ENCODE peak calls at places on chromosome 5, in ten cellular contexts. Q is A549, R is AG04449, Y is RWPE1, Z is AG04450, W is tibial nerve, V is breast epithelium, F is fibroblast of lung, H is GM13976, S is cardiac fibroblast. I is an unnamed sample.
A peak's percentile ranks its signal among the peaks of the same experiment; 100 is the strongest.

GRCh38 chr5:360277-361027 is 38.9 kb downstream of the AHRR start:
- DNase-seq in Q (no peak), R (no peak), Y (no peak), Z (no peak), W (no peak), V (peak; percentile 12), F (no peak), H (no peak), S (no peak), I (no peak)

GRCh38 chr5:103216697-103217096 is 41.9 kb upstream of the MACIR start:
- DNase-seq in Q (no peak), R (no peak), Y (no peak), Z (no peak), W (no peak), V (no peak), F (no peak), H (no peak), S (no peak), I (no peak)

GRCh38 chr5:41527201-41527779 is 16.9 kb upstream of the PLCXD3 start:
- DNase-seq in Q (no peak), R (peak; percentile 95), Y (peak; percentile 35), Z (peak; percentile 84), W (no peak), V (no peak), F (peak; percentile 100), H (no peak), S (peak; percentile 99), I (no peak)

GRCh38 chr5:100840364-100840763 is 62.7 kb downstream of the ST8SIA4 start:
- DNase-seq in Q (no peak), R (no peak), Y (peak; percentile 65), Z (no peak), W (no peak), V (no peak), F (peak; percentile 73), H (no peak), S (peak; percentile 60), I (peak; percentile 49)

GRCh38 chr5:132419517-132420468 is 50.3 kb downstream of the SLC22A5 start:
- DNase-seq in Q (peak; percentile 88), R (no peak), Y (peak; percentile 86), Z (peak; percentile 55), W (peak; percentile 63), V (peak; percentile 64), F (peak; percentile 71), H (peak; percentile 70), S (peak; percentile 88), I (peak; percentile 74)

GRCh38 chr5:76303917-76304316 is 99.2 kb upstream of the IQGAP2 start:
- DNase-seq in Q (no peak), R (no peak), Y (peak; percentile 36), Z (no peak), W (no peak), V (peak; percentile 54), F (no peak), H (peak; percentile 43), S (no peak), I (no peak)

GRCh38 chr5:115542076-115542475 is 2.5 kb downstream of the FEM1C start:
- DNase-seq in Q (no peak), R (no peak), Y (no peak), Z (no peak), W (no peak), V (no peak), F (no peak), H (no peak), S (peak; percentile 32), I (no peak)

GRCh38 chr5:67308988-67309688 is 112.5 kb upstream of the CD180 start:
- DNase-seq in Q (no peak), R (no peak), Y (no peak), Z (no peak), W (no peak), V (no peak), F (no peak), H (no peak), S (no peak), I (no peak)

GRCh38 chr5:128413356-128413755 is 124.7 kb downstream of the FBN2 start:
- DNase-seq in Q (no peak), R (no peak), Y (no peak), Z (no peak), W (no peak), V (no peak), F (peak; percentile 75), H (no peak), S (peak; percentile 33), I (no peak)

GRCh38 chr5:10227396-10227795 is 22.3 kb downstream of the ATPSCKMT start:
- DNase-seq in Q (no peak), R (no peak), Y (no peak), Z (no peak), W (no peak), V (no peak), F (peak; percentile 71), H (no peak), S (no peak), I (no peak)

GRCh38 chr5:97171703-97172102 is 11.3 kb downstream of the RIOK2 start:
- DNase-seq in Q (no peak), R (no peak), Y (no peak), Z (no peak), W (no peak), V (no peak), F (no peak), H (no peak), S (no peak), I (no peak)

GRCh38 chr5:140565024-140565779 is 574 bp downstream of the SLC35A4 start:
- DNase-seq in Q (no peak), R (no peak), Y (peak; percentile 26), Z (no peak), W (no peak), V (no peak), F (peak; percentile 29), H (no peak), S (no peak), I (no peak)

GRCh38 chr5:155514105-155514563 is 500.6 kb downstream of the KIF4B start:
- DNase-seq in Q (no peak), R (no peak), Y (no peak), Z (no peak), W (no peak), V (no peak), F (no peak), H (no peak), S (no peak), I (no peak)

GRCh38 chr5:176713409-176713808 is 66.1 kb downstream of the TSPAN17 start:
- DNase-seq in Q (no peak), R (no peak), Y (no peak), Z (no peak), W (no peak), V (no peak), F (no peak), H (no peak), S (no peak), I (no peak)

GRCh38 chr5:101942321-101942882 is 353.7 kb downstream of the SLCO4C1 start:
- DNase-seq in Q (no peak), R (no peak), Y (peak; percentile 8), Z (no peak), W (no peak), V (no peak), F (peak; percentile 8), H (no peak), S (peak; percentile 16), I (no peak)
- TF ChIP-seq CTCF in Q (peak; percentile 36), R (no peak), Y (peak; percentile 56), Z (peak; percentile 42), W (peak; percentile 33), V (no peak), F (peak; percentile 52), H (peak; percentile 36), S (peak; percentile 33), I (peak; percentile 69)

GRCh38 chr5:180130876-180131740 is 59.5 kb upstream of the RNF130 start:
- DNase-seq in Q (no peak), R (no peak), Y (no peak), Z (no peak), W (no peak), V (no peak), F (no peak), H (no peak), S (no peak), I (no peak)

GRCh38 chr5:180130291-180130869 is 58.8 kb upstream of the RNF130 start:
- DNase-seq in Q (no peak), R (no peak), Y (no peak), Z (no peak), W (no peak), V (peak; percentile 4), F (no peak), H (no peak), S (no peak), I (no peak)

GRCh38 chr5:180127682-180128670 is 56.4 kb upstream of the RNF130 start:
- DNase-seq in Q (no peak), R (no peak), Y (no peak), Z (no peak), W (no peak), V (peak; percentile 14), F (no peak), H (peak; percentile 31), S (no peak), I (no peak)

GRCh38 chr5:180128671-180129261 is 57.2 kb upstream of the RNF130 start:
- DNase-seq in Q (no peak), R (no peak), Y (no peak), Z (no peak), W (no peak), V (peak; percentile 7), F (no peak), H (peak; percentile 16), S (no peak), I (no peak)

GRCh38 chr5:180129291-180130190 is 58.0 kb upstream of the RNF130 start:
- DNase-seq in Q (no peak), R (no peak), Y (no peak), Z (no peak), W (no peak), V (peak; percentile 10), F (no peak), H (no peak), S (no peak), I (no peak)
- TF ChIP-seq CTCF in Q (no peak), R (no peak), Y (no peak), Z (no peak), W (no peak), V (no peak), F (no peak), H (no peak), S (no peak), I (no peak)

GRCh38 chr5:135883441-135883840 is 12.2 kb downstream of the IL9 start:
- DNase-seq in Q (no peak), R (no peak), Y (no peak), Z (no peak), W (no peak), V (no peak), F (no peak), H (no peak), S (no peak), I (no peak)
- TF ChIP-seq CTCF in Q (peak; percentile 15), R (no peak), Y (no peak), Z (peak; percentile 15), W (no peak), V (no peak), F (no peak), H (peak; percentile 17), S (peak; percentile 20), I (peak; percentile 12)

DNA sequence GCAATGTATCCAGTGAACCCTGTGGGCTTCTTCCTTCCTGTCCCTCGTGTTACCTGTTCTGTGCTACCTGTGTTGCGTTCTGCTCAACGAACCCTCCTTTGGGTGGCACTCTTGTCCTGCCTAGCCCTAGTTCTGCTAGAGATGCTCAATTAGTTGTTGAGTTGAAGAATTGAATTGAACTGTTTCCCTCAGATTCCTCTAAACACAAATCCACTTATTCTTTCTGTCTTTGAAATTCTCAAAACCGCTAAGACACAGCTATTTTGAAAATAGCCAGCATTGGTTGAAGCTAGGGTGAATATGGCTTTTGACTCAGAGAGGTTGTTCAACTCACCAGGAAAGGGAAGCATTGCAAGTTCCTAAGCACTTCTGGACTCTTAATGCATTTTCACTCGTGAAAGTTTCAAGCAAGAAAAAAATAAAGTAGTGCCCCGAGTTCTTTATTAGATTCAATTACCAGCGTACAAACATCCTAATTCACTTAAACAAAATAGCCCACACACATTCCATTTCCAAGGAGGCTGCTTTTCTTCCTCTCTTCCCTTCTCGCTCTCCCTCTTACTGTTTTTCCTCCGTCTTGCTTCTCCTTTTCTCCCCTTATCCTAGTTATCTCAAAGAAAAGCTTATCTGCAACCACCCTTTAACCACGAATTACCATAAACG is 648 bp upstream of the ITGA1 start:
- DNase-seq in Q (no peak), R (no peak), Y (peak; percentile 20), Z (no peak), W (no peak), V (no peak), F (no peak), H (peak; percentile 18), S (peak; percentile 43), I (no peak)
- TF ChIP-seq CTCF in Q (peak; percentile 50), R (no peak), Y (peak; percentile 20), Z (no peak), W (peak; percentile 19), V (no peak), F (peak; percentile 38), H (peak; percentile 53), S (peak; percentile 28), I (no peak)